ENCODE peak calls at places on chromosomes 12 and 14, in five cellular contexts. One of them, this sample, is unnamed.

GRCh38 chr12:71780207-71780822 is 25.7 kb downstream of the RAB21 start:
- DNase-seq in astrocyte of the spinal cord: peak; percentile 46
- DNase-seq in SW480: peak; percentile 17
- DNase-seq in endothelial cell: peak; percentile 48
- DNase-seq in activated naive CD4-positive, alpha-beta T cell: peak; percentile 4
- DNase-seq in this sample: no peak

GRCh38 chr12:105257321-105257728 is 21.4 kb upstream of the APPL2 start:
- DNase-seq in astrocyte of the spinal cord: peak; percentile 87
- DNase-seq in SW480: peak; percentile 18
- DNase-seq in endothelial cell: no peak
- DNase-seq in activated naive CD4-positive, alpha-beta T cell: no peak
- DNase-seq in this sample: no peak

GRCh38 chr12:77042834-77043233 is 22.5 kb downstream of the E2F7 start:
- DNase-seq in astrocyte of the spinal cord: no peak
- DNase-seq in SW480: no peak
- DNase-seq in endothelial cell: no peak
- DNase-seq in activated naive CD4-positive, alpha-beta T cell: no peak
- DNase-seq in this sample: no peak

GRCh38 chr14:101223561-101224162 is 320.1 kb upstream of the RTL1 start:
- DNase-seq in astrocyte of the spinal cord: no peak
- DNase-seq in SW480: no peak
- DNase-seq in endothelial cell: no peak
- DNase-seq in activated naive CD4-positive, alpha-beta T cell: no peak
- DNase-seq in this sample: no peak

GRCh38 chr12:118237053-118237665 is 101.2 kb downstream of the PEBP1 start:
- DNase-seq in astrocyte of the spinal cord: no peak
- DNase-seq in SW480: no peak
- DNase-seq in endothelial cell: no peak
- DNase-seq in activated naive CD4-positive, alpha-beta T cell: no peak
- DNase-seq in this sample: no peak

GRCh38 chr14:55964081-55964480 is 154.1 kb upstream of the PELI2 start:
- DNase-seq in astrocyte of the spinal cord: no peak
- DNase-seq in SW480: no peak
- DNase-seq in endothelial cell: no peak
- DNase-seq in activated naive CD4-positive, alpha-beta T cell: no peak
- DNase-seq in this sample: no peak

GRCh38 chr14:105126970-105127307 is 41.6 kb downstream of the JAG2 start:
- DNase-seq in astrocyte of the spinal cord: no peak
- DNase-seq in SW480: peak; percentile 15
- DNase-seq in endothelial cell: no peak
- DNase-seq in activated naive CD4-positive, alpha-beta T cell: no peak
- DNase-seq in this sample: no peak

GRCh38 chr12:124188561-124189405 is 106.1 kb upstream of the RFLNA start:
- DNase-seq in astrocyte of the spinal cord: no peak
- DNase-seq in SW480: no peak
- DNase-seq in endothelial cell: peak; percentile 22
- DNase-seq in activated naive CD4-positive, alpha-beta T cell: no peak
- DNase-seq in this sample: no peak

GRCh38 chr12:63276537-63277365 is 125.8 kb upstream of the AVPR1A start:
- DNase-seq in astrocyte of the spinal cord: peak; percentile 33
- DNase-seq in SW480: peak; percentile 40
- DNase-seq in endothelial cell: peak; percentile 54
- DNase-seq in activated naive CD4-positive, alpha-beta T cell: no peak
- DNase-seq in this sample: no peak

GRCh38 chr14:62189698-62190097 is 427.5 kb downstream of the SNAPC1 start:
- DNase-seq in astrocyte of the spinal cord: peak; percentile 72
- DNase-seq in SW480: no peak
- DNase-seq in endothelial cell: no peak
- DNase-seq in activated naive CD4-positive, alpha-beta T cell: no peak
- DNase-seq in this sample: no peak

GRCh38 chr12:12020762-12021161 is 50.0 kb upstream of the BCL2L14 start:
- DNase-seq in astrocyte of the spinal cord: no peak
- DNase-seq in SW480: no peak
- DNase-seq in endothelial cell: no peak
- DNase-seq in activated naive CD4-positive, alpha-beta T cell: no peak
- DNase-seq in this sample: no peak

GRCh38 chr12:27504506-27504905 is 19.5 kb upstream of the PPFIBP1 start:
- DNase-seq in astrocyte of the spinal cord: peak; percentile 29
- DNase-seq in SW480: no peak
- DNase-seq in endothelial cell: no peak
- DNase-seq in activated naive CD4-positive, alpha-beta T cell: no peak
- DNase-seq in this sample: no peak

GRCh38 chr12:127231366-127231765 is 1035.6 kb upstream of the TMEM132C start:
- DNase-seq in astrocyte of the spinal cord: no peak
- DNase-seq in SW480: no peak
- DNase-seq in endothelial cell: no peak
- DNase-seq in activated naive CD4-positive, alpha-beta T cell: no peak
- DNase-seq in this sample: no peak

GRCh38 chr12:53217930-53218307 is 10.9 kb upstream of the ITGB7 start:
- DNase-seq in astrocyte of the spinal cord: no peak
- DNase-seq in SW480: no peak
- DNase-seq in endothelial cell: no peak
- DNase-seq in activated naive CD4-positive, alpha-beta T cell: no peak
- DNase-seq in this sample: no peak

GRCh38 chr14:23118506-23119361 is at the start of gene CEBPE:
- DNase-seq in astrocyte of the spinal cord: no peak
- DNase-seq in SW480: no peak
- DNase-seq in endothelial cell: no peak
- DNase-seq in activated naive CD4-positive, alpha-beta T cell: no peak
- DNase-seq in this sample: no peak

This sample was measured in esophagus squamous epithelium.